ENCODE peak calls at places on chromosomes 13 and 19, in seven cellular contexts. One of them, this sample, is unnamed.

GRCh38 chr19:17358395-17358794 is 18.7 kb downstream of the PLVAP start:
- DNase-seq in A549: peak; percentile 50
- DNase-seq in tibial nerve: no peak
- DNase-seq in ACHN: no peak
- DNase-seq in stimulated activated naive CD8-positive, alpha-beta T cell treated with anti-CD3 and anti-CD28 coated beads, Interleukin-15, Interleukin-2, amounts not matched to agents 100 U/mL and 50 U/mL, for 24 hours: no peak
- DNase-seq in brain microvascular endothelial cell: peak; percentile 66
- DNase-seq in astrocyte of the cerebellum: no peak
- DNase-seq in this sample: no peak

GRCh38 chr19:55382013-55382412 is 2.1 kb downstream of the TMEM238 start:
- DNase-seq in A549: no peak
- DNase-seq in tibial nerve: no peak
- DNase-seq in ACHN: no peak
- DNase-seq in stimulated activated naive CD8-positive, alpha-beta T cell treated with anti-CD3 and anti-CD28 coated beads, Interleukin-15, Interleukin-2, amounts not matched to agents 100 U/mL and 50 U/mL, for 24 hours: no peak
- DNase-seq in brain microvascular endothelial cell: no peak
- DNase-seq in astrocyte of the cerebellum: no peak
- DNase-seq in this sample: no peak

GRCh38 chr13:41139296-41139966 is 6.8 kb upstream of the KBTBD6 start:
- DNase-seq in A549: no peak
- DNase-seq in tibial nerve: no peak
- DNase-seq in ACHN: no peak
- DNase-seq in stimulated activated naive CD8-positive, alpha-beta T cell treated with anti-CD3 and anti-CD28 coated beads, Interleukin-15, Interleukin-2, amounts not matched to agents 100 U/mL and 50 U/mL, for 24 hours: no peak
- DNase-seq in brain microvascular endothelial cell: no peak
- DNase-seq in astrocyte of the cerebellum: no peak
- DNase-seq in this sample: no peak

GRCh38 chr13:64127856-64128255 is 2712.2 kb upstream of the PCDH20 start:
- DNase-seq in A549: no peak
- DNase-seq in tibial nerve: no peak
- DNase-seq in ACHN: no peak
- DNase-seq in stimulated activated naive CD8-positive, alpha-beta T cell treated with anti-CD3 and anti-CD28 coated beads, Interleukin-15, Interleukin-2, amounts not matched to agents 100 U/mL and 50 U/mL, for 24 hours: no peak
- DNase-seq in brain microvascular endothelial cell: no peak
- DNase-seq in astrocyte of the cerebellum: no peak
- DNase-seq in this sample: no peak

GRCh38 chr19:4267101-4267900 is 11.8 kb upstream of the SHD start:
- DNase-seq in A549: peak; percentile 82
- DNase-seq in tibial nerve: peak; percentile 28
- DNase-seq in ACHN: peak; percentile 70
- DNase-seq in stimulated activated naive CD8-positive, alpha-beta T cell treated with anti-CD3 and anti-CD28 coated beads, Interleukin-15, Interleukin-2, amounts not matched to agents 100 U/mL and 50 U/mL, for 24 hours: peak; percentile 76
- DNase-seq in brain microvascular endothelial cell: peak; percentile 10
- DNase-seq in astrocyte of the cerebellum: no peak
- DNase-seq in this sample: peak; percentile 32

GRCh38 chr19:46786236-46787039 is 2.0 kb downstream of the SLC1A5 start:
- DNase-seq in A549: peak; percentile 84
- DNase-seq in tibial nerve: peak; percentile 53
- DNase-seq in ACHN: peak; percentile 77
- DNase-seq in stimulated activated naive CD8-positive, alpha-beta T cell treated with anti-CD3 and anti-CD28 coated beads, Interleukin-15, Interleukin-2, amounts not matched to agents 100 U/mL and 50 U/mL, for 24 hours: peak; percentile 85
- DNase-seq in brain microvascular endothelial cell: peak; percentile 64
- DNase-seq in astrocyte of the cerebellum: no peak
- DNase-seq in this sample: peak; percentile 41

GRCh38 chr19:1223018-1223855 is 14.6 kb downstream of the CBARP start:
- DNase-seq in A549: peak; percentile 61
- DNase-seq in tibial nerve: no peak
- DNase-seq in ACHN: peak; percentile 47
- DNase-seq in stimulated activated naive CD8-positive, alpha-beta T cell treated with anti-CD3 and anti-CD28 coated beads, Interleukin-15, Interleukin-2, amounts not matched to agents 100 U/mL and 50 U/mL, for 24 hours: peak; percentile 53
- DNase-seq in brain microvascular endothelial cell: no peak
- DNase-seq in astrocyte of the cerebellum: no peak
- DNase-seq in this sample: no peak

GRCh38 chr19:12648088-12648487 is 18.5 kb downstream of the MAN2B1 start:
- DNase-seq in A549: no peak
- DNase-seq in tibial nerve: no peak
- DNase-seq in ACHN: no peak
- DNase-seq in stimulated activated naive CD8-positive, alpha-beta T cell treated with anti-CD3 and anti-CD28 coated beads, Interleukin-15, Interleukin-2, amounts not matched to agents 100 U/mL and 50 U/mL, for 24 hours: no peak
- DNase-seq in brain microvascular endothelial cell: no peak
- DNase-seq in astrocyte of the cerebellum: no peak
- DNase-seq in this sample: no peak

GRCh38 chr13:78238911-78239310 is 320.3 kb upstream of the EDNRB start:
- DNase-seq in A549: no peak
- DNase-seq in tibial nerve: no peak
- DNase-seq in ACHN: no peak
- DNase-seq in stimulated activated naive CD8-positive, alpha-beta T cell treated with anti-CD3 and anti-CD28 coated beads, Interleukin-15, Interleukin-2, amounts not matched to agents 100 U/mL and 50 U/mL, for 24 hours: no peak
- DNase-seq in brain microvascular endothelial cell: no peak
- DNase-seq in astrocyte of the cerebellum: peak; percentile 5
- DNase-seq in this sample: no peak

GRCh38 chr19:8085606-8086464 is 33.3 kb downstream of the CCL25 start:
- DNase-seq in A549: peak; percentile 61
- DNase-seq in tibial nerve: no peak
- DNase-seq in ACHN: no peak
- DNase-seq in stimulated activated naive CD8-positive, alpha-beta T cell treated with anti-CD3 and anti-CD28 coated beads, Interleukin-15, Interleukin-2, amounts not matched to agents 100 U/mL and 50 U/mL, for 24 hours: no peak
- DNase-seq in brain microvascular endothelial cell: no peak
- DNase-seq in astrocyte of the cerebellum: no peak
- DNase-seq in this sample: no peak

GRCh38 chr13:76630629-76631028 is 255.6 kb downstream of the KCTD12 start:
- DNase-seq in A549: no peak
- DNase-seq in tibial nerve: no peak
- DNase-seq in ACHN: no peak
- DNase-seq in stimulated activated naive CD8-positive, alpha-beta T cell treated with anti-CD3 and anti-CD28 coated beads, Interleukin-15, Interleukin-2, amounts not matched to agents 100 U/mL and 50 U/mL, for 24 hours: no peak
- DNase-seq in brain microvascular endothelial cell: no peak
- DNase-seq in astrocyte of the cerebellum: no peak
- DNase-seq in this sample: no peak

GRCh38 chr19:16587031-16588023 is 15.1 kb upstream of the SLC35E1 start:
- DNase-seq in A549: no peak
- DNase-seq in tibial nerve: peak; percentile 32
- DNase-seq in ACHN: no peak
- DNase-seq in stimulated activated naive CD8-positive, alpha-beta T cell treated with anti-CD3 and anti-CD28 coated beads, Interleukin-15, Interleukin-2, amounts not matched to agents 100 U/mL and 50 U/mL, for 24 hours: peak; percentile 65
- DNase-seq in brain microvascular endothelial cell: peak; percentile 59
- DNase-seq in astrocyte of the cerebellum: no peak
- DNase-seq in this sample: no peak

GRCh38 chr13:77584111-77584510 is 48.6 kb downstream of the SCEL start:
- DNase-seq in A549: no peak
- DNase-seq in tibial nerve: no peak
- DNase-seq in ACHN: no peak
- DNase-seq in stimulated activated naive CD8-positive, alpha-beta T cell treated with anti-CD3 and anti-CD28 coated beads, Interleukin-15, Interleukin-2, amounts not matched to agents 100 U/mL and 50 U/mL, for 24 hours: no peak
- DNase-seq in brain microvascular endothelial cell: no peak
- DNase-seq in astrocyte of the cerebellum: no peak
- DNase-seq in this sample: peak; percentile 8

GRCh38 chr13:32019612-32020233 is 11.9 kb upstream of the FRY start:
- DNase-seq in A549: peak; percentile 50
- DNase-seq in tibial nerve: no peak
- DNase-seq in ACHN: peak; percentile 38
- DNase-seq in stimulated activated naive CD8-positive, alpha-beta T cell treated with anti-CD3 and anti-CD28 coated beads, Interleukin-15, Interleukin-2, amounts not matched to agents 100 U/mL and 50 U/mL, for 24 hours: no peak
- DNase-seq in brain microvascular endothelial cell: peak; percentile 68
- DNase-seq in astrocyte of the cerebellum: peak; percentile 73
- DNase-seq in this sample: no peak

GRCh38 chr13:107395927-107396757 is 819.2 kb downstream of the LIG4 start:
- DNase-seq in A549: no peak
- DNase-seq in tibial nerve: no peak
- DNase-seq in ACHN: no peak
- DNase-seq in stimulated activated naive CD8-positive, alpha-beta T cell treated with anti-CD3 and anti-CD28 coated beads, Interleukin-15, Interleukin-2, amounts not matched to agents 100 U/mL and 50 U/mL, for 24 hours: no peak
- DNase-seq in brain microvascular endothelial cell: no peak
- DNase-seq in astrocyte of the cerebellum: no peak
- DNase-seq in this sample: no peak

GRCh38 chr13:101919541-101920306 is 467.2 kb downstream of the ITGBL1 start:
- DNase-seq in A549: no peak
- DNase-seq in tibial nerve: no peak
- DNase-seq in ACHN: no peak
- DNase-seq in stimulated activated naive CD8-positive, alpha-beta T cell treated with anti-CD3 and anti-CD28 coated beads, Interleukin-15, Interleukin-2, amounts not matched to agents 100 U/mL and 50 U/mL, for 24 hours: no peak
- DNase-seq in brain microvascular endothelial cell: peak; percentile 40
- DNase-seq in astrocyte of the cerebellum: no peak
- DNase-seq in this sample: peak; percentile 37

GRCh38 chr19:20969898-20970297 is 46.8 kb downstream of the ZNF85 start:
- DNase-seq in A549: no peak
- DNase-seq in tibial nerve: no peak
- DNase-seq in ACHN: no peak
- DNase-seq in stimulated activated naive CD8-positive, alpha-beta T cell treated with anti-CD3 and anti-CD28 coated beads, Interleukin-15, Interleukin-2, amounts not matched to agents 100 U/mL and 50 U/mL, for 24 hours: no peak
- DNase-seq in brain microvascular endothelial cell: no peak
- DNase-seq in astrocyte of the cerebellum: no peak
- DNase-seq in this sample: no peak

GRCh38 chr13:31797154-31797775 is 57.9 kb downstream of the RXFP2 start:
- DNase-seq in A549: peak; percentile 7
- DNase-seq in tibial nerve: no peak
- DNase-seq in ACHN: peak; percentile 33
- DNase-seq in stimulated activated naive CD8-positive, alpha-beta T cell treated with anti-CD3 and anti-CD28 coated beads, Interleukin-15, Interleukin-2, amounts not matched to agents 100 U/mL and 50 U/mL, for 24 hours: no peak
- DNase-seq in brain microvascular endothelial cell: peak; percentile 17
- DNase-seq in astrocyte of the cerebellum: peak; percentile 37
- DNase-seq in this sample: no peak

GRCh38 chr19:45767881-45768643 is 990 bp downstream of the SIX5 start:
- DNase-seq in A549: peak; percentile 89
- DNase-seq in tibial nerve: no peak
- DNase-seq in ACHN: peak; percentile 55
- DNase-seq in stimulated activated naive CD8-positive, alpha-beta T cell treated with anti-CD3 and anti-CD28 coated beads, Interleukin-15, Interleukin-2, amounts not matched to agents 100 U/mL and 50 U/mL, for 24 hours: peak; percentile 58
- DNase-seq in brain microvascular endothelial cell: peak; percentile 45
- DNase-seq in astrocyte of the cerebellum: peak; percentile 27
- DNase-seq in this sample: no peak

GRCh38 chr13:98184796-98185195 is 7.7 kb upstream of the RNF113B start:
- DNase-seq in A549: no peak
- DNase-seq in tibial nerve: no peak
- DNase-seq in ACHN: no peak
- DNase-seq in stimulated activated naive CD8-positive, alpha-beta T cell treated with anti-CD3 and anti-CD28 coated beads, Interleukin-15, Interleukin-2, amounts not matched to agents 100 U/mL and 50 U/mL, for 24 hours: no peak
- DNase-seq in brain microvascular endothelial cell: peak; percentile 49
- DNase-seq in astrocyte of the cerebellum: no peak
- DNase-seq in this sample: no peak

GRCh38 chr13:107838592-107839161 is 376.7 kb downstream of the LIG4 start:
- DNase-seq in A549: no peak
- DNase-seq in tibial nerve: no peak
- DNase-seq in ACHN: no peak
- DNase-seq in stimulated activated naive CD8-positive, alpha-beta T cell treated with anti-CD3 and anti-CD28 coated beads, Interleukin-15, Interleukin-2, amounts not matched to agents 100 U/mL and 50 U/mL, for 24 hours: no peak
- DNase-seq in brain microvascular endothelial cell: no peak
- DNase-seq in astrocyte of the cerebellum: no peak
- DNase-seq in this sample: no peak

GRCh38 chr13:22451345-22451744 is 729.4 kb upstream of the SGCG start:
- DNase-seq in A549: no peak
- DNase-seq in tibial nerve: no peak
- DNase-seq in ACHN: no peak
- DNase-seq in stimulated activated naive CD8-positive, alpha-beta T cell treated with anti-CD3 and anti-CD28 coated beads, Interleukin-15, Interleukin-2, amounts not matched to agents 100 U/mL and 50 U/mL, for 24 hours: no peak
- DNase-seq in brain microvascular endothelial cell: no peak
- DNase-seq in astrocyte of the cerebellum: peak; percentile 8
- DNase-seq in this sample: no peak

GRCh38 chr19:7852851-7853759 is 21.1 kb downstream of the PRR36 start:
- DNase-seq in A549: peak; percentile 75
- DNase-seq in tibial nerve: no peak
- DNase-seq in ACHN: peak; percentile 56
- DNase-seq in stimulated activated naive CD8-positive, alpha-beta T cell treated with anti-CD3 and anti-CD28 coated beads, Interleukin-15, Interleukin-2, amounts not matched to agents 100 U/mL and 50 U/mL, for 24 hours: peak; percentile 84
- DNase-seq in brain microvascular endothelial cell: no peak
- DNase-seq in astrocyte of the cerebellum: no peak
- DNase-seq in this sample: peak; percentile 28

GRCh38 chr13:44765076-44765475 is 188.9 kb upstream of the TSC22D1 start:
- DNase-seq in A549: no peak
- DNase-seq in tibial nerve: no peak
- DNase-seq in ACHN: no peak
- DNase-seq in stimulated activated naive CD8-positive, alpha-beta T cell treated with anti-CD3 and anti-CD28 coated beads, Interleukin-15, Interleukin-2, amounts not matched to agents 100 U/mL and 50 U/mL, for 24 hours: no peak
- DNase-seq in brain microvascular endothelial cell: no peak
- DNase-seq in astrocyte of the cerebellum: no peak
- DNase-seq in this sample: no peak

GRCh38 chr13:35157143-35157755 is 215.2 kb downstream of the NBEA start:
- DNase-seq in A549: peak; percentile 56
- DNase-seq in tibial nerve: no peak
- DNase-seq in ACHN: peak; percentile 51
- DNase-seq in stimulated activated naive CD8-positive, alpha-beta T cell treated with anti-CD3 and anti-CD28 coated beads, Interleukin-15, Interleukin-2, amounts not matched to agents 100 U/mL and 50 U/mL, for 24 hours: peak; percentile 13
- DNase-seq in brain microvascular endothelial cell: peak; percentile 52
- DNase-seq in astrocyte of the cerebellum: peak; percentile 53
- DNase-seq in this sample: peak; percentile 49